ENCODE peak calls at places on chromosomes 13 and 19, in ten cellular contexts. Y, Z, U, R, W, B, P, V, O and G are unnamed samples.

GRCh38 chr13:29532136-29532535 is 63.4 kb downstream of the SLC7A1 start:
- DNase-seq in U (no peak), V (no peak), Z (no peak), P (no peak), B (no peak), R (no peak), Y (no peak), O (no peak), W (no peak), G (no peak)

GRCh38 chr19:57068921-57069697 is 50.7 kb upstream of the USP29 start:
- DNase-seq in U (peak; percentile 77), W (no peak), V (no peak), Z (no peak), R (peak; percentile 50), P (no peak), Y (no peak), O (peak; percentile 7), B (no peak), G (no peak)

GRCh38 chr13:23268441-23268840 is 87.7 kb downstream of the SGCG start:
- DNase-seq in P (no peak), O (no peak), B (no peak), Z (no peak), W (no peak), U (no peak), Y (no peak), R (no peak), V (peak; percentile 39), G (no peak)

GRCh38 chr19:42030605-42031004 is 36.6 kb upstream of the ATP1A3 start:
- DNase-seq in P (no peak), W (no peak), O (no peak), U (no peak), B (no peak), Z (no peak), V (no peak), Y (peak; percentile 28), R (no peak), G (no peak)

GRCh38 chr19:383922-384800 is 24.8 kb downstream of the C2CD4C start:
- DNase-seq in V (peak; percentile 9), R (peak; percentile 17), B (peak; percentile 31), U (no peak), P (no peak), Y (peak; percentile 63), Z (no peak), W (no peak), O (no peak), G (no peak)

GRCh38 chr13:23867027-23867491 is 22.1 kb downstream of the MIPEP start:
- DNase-seq in R (no peak), O (no peak), W (no peak), V (peak; percentile 57), Z (no peak), Y (peak; percentile 63), B (no peak), U (no peak), P (no peak), G (no peak)

GRCh38 chr19:30662211-30662861 is 290.2 kb downstream of the ZNF536 start:
- DNase-seq in Z (no peak), P (no peak), B (no peak), O (no peak), U (no peak), V (peak; percentile 38), W (no peak), R (no peak), Y (peak; percentile 81), G (no peak)

GRCh38 chr19:2887391-2887914 is 13.3 kb upstream of the ZNF57 start:
- DNase-seq in Z (no peak), Y (peak; percentile 76), U (peak; percentile 71), W (peak; percentile 36), B (peak; percentile 37), O (peak; percentile 87), R (peak; percentile 30), P (no peak), V (peak; percentile 72), G (peak; percentile 60)

GRCh38 chr19:4504874-4505569 is 13.3 kb downstream of the PLIN4 start:
- DNase-seq in Z (no peak), U (no peak), B (no peak), R (no peak), Y (no peak), V (no peak), P (no peak), O (no peak), W (no peak), G (no peak)

GRCh38 chr19:45782820-45783785 is 813 bp upstream of the DMPK start:
- DNase-seq in Y (no peak), Z (no peak), R (no peak), W (peak; percentile 13), U (no peak), P (no peak), O (no peak), V (peak; percentile 98), B (no peak), G (peak; percentile 83)

GRCh38 chr13:30026093-30026492 is 175.7 kb upstream of the UBL3 start:
- DNase-seq in P (no peak), O (no peak), Y (no peak), Z (no peak), R (no peak), U (no peak), W (peak; percentile 24), B (no peak), V (peak; percentile 34), G (no peak)

GRCh38 chr13:30738526-30738925 is 3.2 kb downstream of the ALOX5AP start:
- DNase-seq in W (no peak), O (no peak), R (no peak), V (no peak), Z (no peak), U (no peak), B (no peak), P (no peak), Y (peak; percentile 32), G (no peak)

GRCh38 chr19:4066682-4067395 is at the start of gene ZBTB7A:
- DNase-seq in R (peak; percentile 71), P (peak; percentile 89), V (peak; percentile 75), O (peak; percentile 66), B (no peak), Z (peak; percentile 80), W (no peak), Y (peak; percentile 83), U (peak; percentile 73), G (peak; percentile 68)

GRCh38 chr13:40472427-40473220 is 193.8 kb downstream of the FOXO1 start:
- DNase-seq in U (no peak), V (no peak), Y (no peak), Z (no peak), R (no peak), B (no peak), O (no peak), W (no peak), P (no peak), G (no peak)

GRCh38 chr13:98792321-98792720 is 39.8 kb upstream of the SLC15A1 start:
- DNase-seq in Z (no peak), V (no peak), Y (no peak), W (no peak), O (no peak), P (no peak), B (no peak), R (no peak), U (no peak), G (no peak)

GRCh38 chr19:7348587-7349230 is at the start of gene ARHGEF18:
- DNase-seq in P (no peak), R (no peak), B (no peak), O (no peak), Z (no peak), V (no peak), Y (no peak), U (no peak), W (no peak), G (no peak)

GRCh38 chr13:34358811-34359513 is 541.0 kb downstream of the RFC3 start:
- DNase-seq in W (no peak), U (no peak), P (no peak), Y (no peak), Z (no peak), V (peak; percentile 78), O (no peak), R (no peak), B (no peak), G (no peak)

GRCh38 chr13:93690139-93690538 is 463.5 kb downstream of the GPC6 start:
- DNase-seq in W (no peak), R (no peak), Z (no peak), P (no peak), V (peak; percentile 55), O (peak; percentile 26), U (no peak), Y (no peak), B (peak; percentile 9), G (no peak)

GRCh38 chr13:45393941-45394570 is 24.1 kb downstream of the SLC25A30 start:
- DNase-seq in V (peak; percentile 61), B (no peak), P (no peak), O (peak; percentile 81), Y (peak; percentile 83), Z (no peak), U (peak; percentile 41), R (peak; percentile 31), W (no peak), G (peak; percentile 31)

GRCh38 chr19:3392480-3392879 is 26.1 kb downstream of the NFIC start:
- DNase-seq in W (no peak), O (no peak), R (no peak), B (no peak), Z (no peak), P (no peak), U (no peak), Y (no peak), V (peak; percentile 97), G (no peak)

GRCh38 chr13:35475131-35475959 is 1.1 kb downstream of the MAB21L1 start:
- DNase-seq in Z (no peak), W (no peak), P (peak; percentile 32), Y (peak; percentile 76), V (peak; percentile 41), U (no peak), O (no peak), R (peak; percentile 19), B (no peak), G (no peak)

GRCh38 chr13:99331881-99332293 is 24.7 kb upstream of the GPR183 start:
- DNase-seq in P (no peak), W (no peak), U (no peak), Y (no peak), Z (no peak), V (peak; percentile 88), R (no peak), B (no peak), O (no peak), G (no peak)